ENCODE peak calls at places on chromosome 15, in four cellular contexts. L is astrocyte of the spinal cord, G is astrocyte, X is kidney epithelial cell. P is an unnamed sample.

GRCh38 chr15:101358895-101359294 is 63.8 kb upstream of the SNRPA1 start:
- DNase-seq in X (no peak), L (no peak), G (no peak), P (no peak)

GRCh38 chr15:40957581-40958051 is 4.3 kb downstream of the CHAC1 start:
- DNase-seq in G (no peak), X (no peak), L (peak; percentile 24), P (no peak)

GRCh38 chr15:28128036-28128435 is 28.9 kb upstream of the OCA2 start:
- DNase-seq in G (no peak), X (no peak), L (no peak), P (no peak)

GRCh38 chr15:60844431-60845174 is 365.7 kb upstream of the ICE2 start:
- DNase-seq in L (no peak), G (no peak), X (no peak), P (no peak)

GRCh38 chr15:54636147-54636546 is 560.6 kb downstream of the RSL24D1 start:
- DNase-seq in X (no peak), G (no peak), L (no peak), P (no peak)

GRCh38 chr15:32106401-32107381 is 76.4 kb downstream of the CHRNA7 start:
- DNase-seq in X (no peak), L (no peak), G (no peak), P (no peak)

GRCh38 chr15:43799209-43799944 is 643 bp downstream of the SERINC4 start:
- DNase-seq in X (no peak), L (no peak), G (no peak), P (no peak)

GRCh38 chr15:93028632-93029612 is 60.1 kb downstream of the RGMA start:
- DNase-seq in L (peak; percentile 87), G (peak; percentile 89), X (peak; percentile 26), P (no peak)

GRCh38 chr15:77981281-77982126 is 96.0 kb downstream of the TBC1D2B start:
- DNase-seq in L (no peak), G (no peak), X (no peak), P (no peak)

GRCh38 chr15:75130597-75131268 is 70.9 kb upstream of the C15orf39 start:
- DNase-seq in X (no peak), G (no peak), L (no peak), P (no peak)

GRCh38 chr15:68667800-68668625 is 89.2 kb downstream of the CORO2B start:
- DNase-seq in L (no peak), G (no peak), X (no peak), P (no peak)

GRCh38 chr15:75532413-75533250 is 46.5 kb downstream of the PTPN9 start:
- DNase-seq in G (peak; percentile 59), L (peak; percentile 93), X (no peak), P (peak; percentile 66)

GRCh38 chr15:37087050-37087691 is 13.2 kb downstream of the MEIS2 start:
- DNase-seq in L (no peak), G (no peak), X (no peak), P (no peak)

GRCh38 chr15:81909229-81910087 is 136.4 kb downstream of the MEX3B start:
- DNase-seq in X (no peak), G (no peak), L (no peak), P (no peak)

GRCh38 chr15:58037902-58038301 is 27.6 kb downstream of the ALDH1A2 start:
- DNase-seq in L (no peak), G (no peak), X (no peak), P (no peak)

GRCh38 chr15:99441871-99442267 is 123.9 kb upstream of the MEF2A start:
- DNase-seq in X (no peak), G (no peak), L (no peak), P (no peak)

GRCh38 chr15:88397506-88397905 is 69.7 kb downstream of the MRPL46 start:
- DNase-seq in G (no peak), X (no peak), L (no peak), P (no peak)

GRCh38 chr15:84631706-84632272 is 22.3 kb downstream of the WDR73 start:
- DNase-seq in G (no peak), X (no peak), L (no peak), P (no peak)

GRCh38 chr15:81274932-81275341 is 49.0 kb downstream of the STARD5 start:
- DNase-seq in L (peak; percentile 76), X (no peak), G (peak; percentile 63), P (peak; percentile 76)

GRCh38 chr15:79495716-79496115 is 63.6 kb downstream of the MINAR1 start:
- DNase-seq in L (no peak), G (no peak), X (no peak), P (no peak)

GRCh38 chr15:75666823-75667501 is 19.2 kb downstream of the SNX33 start:
- DNase-seq in L (peak; percentile 99), X (peak; percentile 89), G (peak; percentile 99), P (peak; percentile 94)

GRCh38 chr15:62740141-62741004 is 302.2 kb upstream of the TPM1 start:
- DNase-seq in X (no peak), L (no peak), G (peak; percentile 48), P (no peak)

GRCh38 chr15:101479851-101480612 is 9.5 kb downstream of the PCSK6 start:
- DNase-seq in G (no peak), X (no peak), L (no peak), P (no peak)

GRCh38 chr15:77869021-77869895 is 208.3 kb downstream of the TBC1D2B start:
- DNase-seq in L (no peak), X (no peak), G (peak; percentile 21), P (no peak)

DNA sequence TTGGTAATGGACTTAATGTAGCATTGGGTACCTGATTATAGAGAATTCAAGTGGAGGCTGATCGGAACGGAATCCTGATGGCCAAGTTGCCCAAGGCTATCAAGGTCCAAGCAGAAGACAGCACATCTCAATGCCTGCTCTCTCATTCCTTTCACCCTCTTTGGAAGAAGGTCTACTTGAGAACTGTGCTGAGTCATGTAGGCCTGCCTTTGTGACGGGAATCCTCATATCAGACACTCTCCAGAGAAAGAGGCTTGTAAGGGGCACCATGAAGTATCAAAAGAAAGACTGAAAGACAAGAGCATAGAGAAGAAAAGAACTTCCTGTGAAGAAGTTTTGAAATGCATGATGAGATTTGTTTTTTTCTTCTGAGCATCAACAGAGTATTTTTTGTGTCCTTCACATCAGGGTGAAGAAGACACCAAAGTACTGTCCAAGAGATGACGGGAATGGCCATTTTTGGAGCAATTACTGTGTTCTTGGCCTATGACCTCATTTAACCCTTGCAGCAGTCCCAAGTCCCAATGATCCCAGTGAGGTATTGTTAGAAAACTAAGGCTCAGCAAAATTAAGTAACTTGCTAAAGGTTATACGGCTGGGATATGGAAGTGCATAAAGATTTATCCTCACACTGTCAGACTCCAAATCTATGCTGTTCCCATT is 13.2 kb upstream of the LARP6 start:
- DNase-seq in G (no peak), X (no peak), L (no peak), P (no peak)
- H3K4me3 ChIP-seq in G (no peak overlapping the region), X (no peak overlapping the region), L (no peak overlapping the region), P (no peak overlapping the region)

DNA sequence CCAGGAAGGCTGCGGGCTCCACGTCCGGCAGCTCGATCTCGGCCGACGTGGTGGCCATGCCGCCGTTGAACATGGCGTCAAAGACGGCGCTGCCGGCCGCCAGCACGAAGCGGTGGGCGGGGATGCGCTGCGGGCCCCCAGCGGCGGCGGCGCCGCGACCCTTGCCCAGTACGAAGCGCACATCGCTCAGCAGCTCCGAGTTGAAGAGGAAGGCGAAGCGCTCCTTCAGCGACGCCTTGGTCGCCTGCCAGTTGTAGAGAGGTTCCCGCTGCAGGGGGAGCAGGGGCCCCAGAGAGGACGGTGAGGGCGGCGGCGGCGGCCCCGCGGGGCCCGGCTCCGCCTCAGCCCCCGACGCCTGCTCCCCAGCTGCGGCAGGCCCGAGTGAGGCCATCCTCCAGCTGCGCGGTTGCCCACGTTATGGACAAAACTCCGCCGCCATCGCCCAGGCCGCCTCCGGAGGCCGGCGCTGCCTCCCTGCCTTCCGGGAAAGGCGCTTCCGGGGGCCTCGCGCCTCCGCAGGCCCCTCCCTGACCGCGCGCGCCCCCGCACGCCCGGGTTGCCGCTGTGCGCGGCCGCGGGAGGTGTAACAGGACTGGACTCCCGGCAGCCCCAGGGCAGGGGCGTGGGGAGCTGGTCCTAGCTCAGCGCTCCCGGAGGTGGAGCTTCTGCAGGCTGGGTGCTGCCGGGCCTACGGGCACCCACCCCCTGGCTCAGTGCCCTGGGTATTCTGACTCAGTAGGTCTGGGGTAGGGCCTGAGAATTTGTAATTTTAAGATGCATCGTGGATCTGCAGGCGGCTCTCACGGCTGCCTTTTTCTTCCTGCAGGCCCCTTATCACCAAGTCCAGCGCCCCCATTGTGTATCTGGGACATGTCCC is at the start of gene BTBD1:
- DNase-seq in L (peak; percentile 97), G (peak; percentile 94), X (peak; percentile 83), P (peak; percentile 81)
- TF ChIP-seq CTCF in L (peak; percentile 9), G (no peak), X (no peak), P (no peak)

GRCh38 chr15:96882361-96882760 is 551.9 kb downstream of the NR2F2 start:
- DNase-seq in X (no peak), G (no peak), L (peak; percentile 11), P (no peak)
- H3K4me3 ChIP-seq in X (no peak overlapping the region), G (no peak overlapping the region), L (no peak overlapping the region), P (no peak overlapping the region)

GRCh38 chr15:52466134-52466701 is 62.5 kb downstream of the MYO5A start:
- DNase-seq in L (no peak), G (no peak), X (no peak), P (no peak)
- TF ChIP-seq CTCF in L (no peak), G (no peak), X (no peak), P (no peak)

GRCh38 chr15:90402230-90402629 is 14.2 kb downstream of the IQGAP1 start:
- DNase-seq in L (peak; percentile 85), G (peak; percentile 86), X (peak; percentile 63), P (peak; percentile 68)

GRCh38 chr15:90400759-90401314 is 12.8 kb downstream of the IQGAP1 start:
- DNase-seq in X (peak; percentile 97), G (peak; percentile 98), L (peak; percentile 97), P (peak; percentile 97)

GRCh38 chr15:90402806-90403205 is 14.8 kb downstream of the IQGAP1 start:
- DNase-seq in G (no peak), X (no peak), L (no peak), P (no peak)

GRCh38 chr15:90400005-90400758 is 12.1 kb downstream of the IQGAP1 start:
- DNase-seq in G (no peak), X (no peak), L (no peak), P (no peak)

GRCh38 chr15:90401499-90401898 is 13.5 kb downstream of the IQGAP1 start:
- DNase-seq in L (no peak), X (no peak), G (no peak), P (no peak)
- H3K4me3 ChIP-seq in L (no peak overlapping the region), X (no peak overlapping the region), G (peak overlapping the region; percentile 24), P (no peak overlapping the region)

GRCh38 chr15:39920510-39921273 is 626 bp upstream of the GPR176 start:
- DNase-seq in G (peak; percentile 69), L (peak; percentile 77), X (peak; percentile 67), P (no peak)
- TF ChIP-seq CTCF in G (no peak), L (no peak), X (no peak), P (no peak)

GRCh38 chr15:96358006-96358794 is 27.7 kb downstream of the NR2F2 start:
- DNase-seq in L (no peak), G (no peak), X (no peak), P (no peak)
- H3K4me3 ChIP-seq in L (peak overlapping the region; percentile 59), G (peak overlapping the region; percentile 62), X (peak overlapping the region; percentile 68), P (peak overlapping the region; percentile 58)

DNA sequence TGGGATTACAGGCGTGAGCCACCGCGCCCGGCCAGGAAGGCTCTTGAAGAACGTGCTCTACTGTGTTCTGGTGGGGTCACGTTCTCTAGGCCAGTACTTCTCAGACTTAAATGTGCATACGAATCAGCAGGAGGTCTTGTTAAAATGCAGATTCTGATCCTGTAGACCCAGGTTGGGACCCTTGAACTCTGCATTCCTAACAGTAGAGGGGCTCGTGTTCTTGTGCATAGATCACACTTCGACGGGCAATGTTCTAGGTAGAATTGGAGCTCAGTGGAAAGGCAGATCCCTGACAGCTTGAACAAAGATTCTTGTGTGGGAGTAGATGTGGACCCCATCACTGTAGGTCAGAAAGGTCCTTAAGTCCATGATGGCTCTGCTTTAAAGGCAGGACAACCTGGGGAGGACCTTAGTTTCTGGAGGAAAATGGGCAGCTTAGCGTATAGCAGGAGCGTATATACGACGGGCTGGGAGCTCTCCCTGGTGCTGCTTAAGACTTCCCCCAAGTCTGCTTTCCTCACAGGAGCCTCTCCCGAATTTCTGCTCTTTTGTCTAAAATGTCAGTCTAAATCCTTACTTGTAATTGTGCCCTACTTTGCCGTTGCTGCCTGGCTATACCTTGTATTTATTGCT is 16.9 kb upstream of the FAM81A start:
- DNase-seq in L (peak; percentile 36), X (no peak), G (peak; percentile 16), P (no peak)
- TF ChIP-seq CTCF in L (no peak), X (no peak), G (no peak), P (no peak)